ENCODE peak calls at places on chromosomes 4 and X, in four cellular contexts. Q is fibroblast of lung, P is colonic mucosa, M is neural progenitor cell. O is an unnamed sample.
A peak's percentile ranks its signal among the peaks of the same experiment; 100 is the strongest.

GRCh38 chr4:973431-974397 is at the start of gene DGKQ:
- DNase-seq in Q (peak; percentile 68), P (peak; percentile 89), M (peak; percentile 91), O (peak; percentile 90)

GRCh38 chr4:39664828-39665731 is 26.4 kb upstream of the SMIM14 start:
- DNase-seq in Q (peak; percentile 48), P (no peak), M (no peak), O (no peak)

GRCh38 chr4:137998666-137999429 is 243.3 kb downstream of the SLC7A11 start:
- DNase-seq in Q (peak; percentile 93), P (no peak), M (no peak), O (no peak)

GRCh38 chrX:155132110-155132509 is 60.8 kb downstream of the BRCC3 start:
- DNase-seq in Q (no peak), P (no peak), M (no peak), O (no peak)

GRCh38 chr4:25977397-25978170 is 63.6 kb downstream of the SMIM20 start:
- DNase-seq in Q (no peak), P (no peak), M (no peak), O (no peak)

GRCh38 chrX:87516716-87517115 is 886 bp upstream of the KLHL4 start:
- DNase-seq in Q (peak; percentile 93), P (no peak), M (no peak), O (no peak)

GRCh38 chr4:168566736-168567135 is 69.9 kb downstream of the PALLD start:
- DNase-seq in Q (no peak), P (no peak), M (no peak), O (no peak)

GRCh38 chrX:46913710-46914109 is 1.5 kb downstream of the JADE3 start:
- DNase-seq in Q (peak; percentile 27), P (peak; percentile 18), M (peak; percentile 20), O (no peak)

GRCh38 chrX:48558270-48558669 is 16.0 kb upstream of the RBM3 start:
- DNase-seq in Q (peak; percentile 87), P (no peak), M (no peak), O (no peak)
- TF ChIP-seq CTCF in Q (no peak), P (no peak), M (no peak), O (no peak)

DNA sequence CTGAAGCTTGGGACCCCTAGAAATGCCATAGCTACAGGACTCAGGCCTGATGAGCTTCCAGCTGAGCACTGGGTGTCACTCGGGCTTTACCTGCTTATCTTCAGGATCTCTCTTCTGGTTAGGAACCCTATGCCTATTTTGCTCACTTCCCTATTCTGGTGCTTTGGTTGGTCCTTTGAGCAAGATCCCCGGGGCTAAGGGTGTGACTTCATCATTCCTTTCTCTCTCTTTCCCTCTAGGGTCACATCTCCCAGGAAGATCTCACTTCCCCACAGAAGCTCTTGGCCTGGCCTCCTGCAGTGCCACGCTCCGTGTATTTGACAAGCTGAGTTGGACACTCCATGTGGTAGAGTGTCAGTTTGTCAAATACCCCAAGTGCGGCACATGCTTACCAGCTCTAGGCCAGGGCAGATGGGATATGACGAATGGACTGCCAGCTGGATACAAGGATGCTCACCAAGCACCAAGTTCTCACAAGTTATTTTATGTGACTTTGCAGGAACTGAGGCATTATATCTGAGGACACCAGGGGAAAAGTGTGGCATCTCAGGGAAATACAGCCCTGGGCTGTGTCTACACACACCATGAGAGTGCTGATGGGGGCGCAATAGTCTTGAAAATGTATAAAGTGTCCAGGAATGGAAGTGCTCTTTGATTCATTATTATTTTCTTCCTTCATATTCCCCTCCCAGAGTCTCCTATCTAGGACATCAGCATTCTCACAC is 21.1 kb downstream of the VSIG4 start:
- DNase-seq in Q (no peak), P (no peak), M (no peak), O (no peak)
- TF ChIP-seq CTCF in Q (no peak), P (no peak), M (no peak), O (no peak)

DNA sequence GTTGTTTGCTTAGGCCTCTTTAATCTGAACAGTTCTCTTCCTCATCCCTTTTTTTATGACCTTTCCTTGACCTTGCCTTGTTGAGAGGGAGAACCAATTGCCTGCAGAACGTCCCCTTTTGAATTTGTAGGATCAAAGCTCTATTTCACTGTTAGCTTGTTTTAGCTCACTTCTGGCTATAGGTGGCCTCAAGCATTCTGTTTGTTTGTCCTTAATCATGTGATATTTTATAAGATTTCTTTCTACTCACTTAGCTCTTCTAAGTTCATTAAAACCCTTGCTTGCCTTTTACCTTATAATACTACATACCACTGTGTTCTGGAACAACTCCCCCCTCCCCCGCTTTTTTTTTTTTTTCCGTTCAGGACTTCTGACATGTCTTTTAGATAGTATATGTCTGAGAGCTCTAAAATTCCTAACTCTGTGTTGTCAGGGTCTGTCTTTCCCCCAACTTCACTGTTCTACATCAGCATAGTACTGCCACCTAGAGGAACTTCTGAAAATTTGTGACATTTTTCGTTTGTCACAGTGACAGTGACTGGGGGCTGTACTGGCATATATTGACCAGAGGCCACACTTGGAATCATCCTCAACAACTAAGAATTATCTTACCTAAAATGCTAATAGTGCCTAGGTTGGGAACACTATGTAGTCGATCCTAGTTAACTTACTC is 128.5 kb downstream of the LARP7 start:
- DNase-seq in Q (peak; percentile 12), P (no peak), M (peak; percentile 78), O (peak; percentile 23)
- TF ChIP-seq CTCF in Q (peak; percentile 36), P (no peak), M (peak; percentile 78), O (peak; percentile 52)

DNA sequence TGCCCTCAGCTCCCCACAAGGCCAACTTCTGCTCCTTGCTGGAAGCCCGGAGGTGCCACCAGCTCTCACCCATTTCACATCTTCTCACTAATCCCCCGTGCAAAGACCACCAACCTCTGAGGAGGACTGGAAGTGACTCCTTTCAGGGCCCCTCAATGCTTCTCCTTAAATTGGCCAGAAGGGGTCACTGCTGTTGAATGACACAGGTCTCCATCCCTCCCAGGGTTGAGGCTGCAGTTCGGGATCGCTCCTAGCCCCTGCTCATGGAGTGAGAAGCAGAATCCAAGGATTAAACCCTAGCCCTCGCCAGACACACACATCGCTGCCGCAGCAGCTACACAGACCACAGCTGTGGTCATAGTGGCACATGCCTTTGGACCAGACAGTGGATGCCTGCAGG is 279.5 kb upstream of the TAPT1 start:
- DNase-seq in Q (no peak), P (no peak), M (peak; percentile 79), O (peak; percentile 13)
- TF ChIP-seq CTCF in Q (peak; percentile 25), P (no peak), M (peak; percentile 68), O (peak; percentile 36)

GRCh38 chr4:166169111-166169510 is 296.1 kb downstream of the TLL1 start:
- DNase-seq in Q (no peak), P (no peak), M (peak; percentile 58), O (peak; percentile 4)
- TF ChIP-seq CTCF in Q (peak; percentile 23), P (no peak), M (peak; percentile 65), O (no peak)

GRCh38 chrX:24444645-24445044 is 20.4 kb upstream of the PDK3 start:
- DNase-seq in Q (no peak), P (no peak), M (no peak), O (no peak)
- TF ChIP-seq CTCF in Q (no peak), P (no peak), M (no peak), O (no peak)

GRCh38 chr4:41885456-41885855 is 49.8 kb upstream of the TMEM33 start:
- DNase-seq in Q (no peak), P (no peak), M (no peak), O (no peak)

GRCh38 chr4:41882622-41883347 is 52.4 kb upstream of the TMEM33 start:
- DNase-seq in Q (peak; percentile 19), P (peak; percentile 38), M (peak; percentile 72), O (peak; percentile 70)

GRCh38 chr4:41880840-41881831 is 54.1 kb upstream of the TMEM33 start:
- DNase-seq in Q (no peak), P (no peak), M (peak; percentile 70), O (peak; percentile 49)

GRCh38 chr4:41881931-41882621 is 53.2 kb upstream of the TMEM33 start:
- DNase-seq in Q (no peak), P (no peak), M (peak; percentile 52), O (peak; percentile 37)

DNA sequence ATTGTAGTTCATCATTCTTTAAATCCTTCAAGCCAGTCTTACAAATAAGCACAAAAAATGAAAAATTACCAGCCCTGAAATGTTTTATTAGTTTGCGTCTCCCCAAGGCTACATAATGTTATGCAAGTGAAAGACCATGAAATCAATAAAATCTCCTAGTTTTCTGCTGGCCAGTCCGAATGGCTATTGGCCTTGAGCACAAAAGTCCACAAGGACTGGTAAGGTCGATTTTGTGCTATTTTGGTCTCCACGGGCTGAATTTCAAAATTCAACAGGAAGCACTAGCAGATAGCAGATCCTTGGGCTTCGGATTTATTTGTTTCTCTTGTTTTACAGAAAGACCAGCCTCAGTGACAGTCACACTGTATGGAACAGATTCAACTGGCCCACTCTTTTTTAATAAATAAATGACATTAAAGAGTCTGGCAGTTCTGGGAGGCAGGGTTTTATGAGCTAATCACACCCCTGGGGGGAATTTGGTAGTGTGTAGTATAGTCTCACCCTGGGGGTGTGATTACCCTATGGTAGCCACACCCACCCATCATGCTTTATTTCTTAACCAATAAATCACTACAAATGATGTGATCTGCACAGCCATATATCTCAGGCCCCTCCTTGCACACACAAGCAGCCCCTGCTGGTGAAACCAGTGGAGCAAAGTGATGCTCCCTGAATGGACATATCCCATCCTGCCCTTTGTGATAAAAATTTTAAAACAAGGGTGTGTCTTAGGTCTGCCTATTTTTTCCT is 51.1 kb upstream of the TMEM33 start:
- DNase-seq in Q (no peak), P (no peak), M (no peak), O (no peak)
- TF ChIP-seq CTCF in Q (no peak), P (no peak), M (peak; percentile 16), O (peak; percentile 10)